ENCODE peak calls at places on chromosome 12, in seven cellular contexts. Q is fibroblast of pulmonary artery, H is brain microvascular endothelial cell, K is pancreas, L is GM12865, Z is psoas muscle, W is cardiac muscle cell. X is an unnamed sample.
A peak's percentile ranks its signal among the peaks of the same experiment; 100 is the strongest.

GRCh38 chr12:28108599-28108998 is 81.7 kb upstream of the CCDC91 start:
- DNase-seq in Z (no peak), L (peak; percentile 24), H (peak; percentile 66), W (peak; percentile 64), Q (peak; percentile 39), K (no peak), X (no peak)

GRCh38 chr12:32395031-32395430 is 4.3 kb upstream of the FGD4 start:
- DNase-seq in L (no peak), W (no peak), K (no peak), H (no peak), Z (no peak), Q (no peak), X (no peak)

GRCh38 chr12:105141320-105141918 is 33.9 kb downstream of the WASHC4 start:
- DNase-seq in K (no peak), W (no peak), Q (no peak), Z (no peak), H (no peak), L (no peak), X (no peak)

GRCh38 chr12:124904306-124905098 is 9.9 kb downstream of the UBC start:
- DNase-seq in K (peak; percentile 68), L (peak; percentile 70), H (peak; percentile 94), W (peak; percentile 92), Z (peak; percentile 94), Q (peak; percentile 97), X (peak; percentile 91)

GRCh38 chr12:6391013-6391412 is 7.1 kb downstream of the LTBR start:
- DNase-seq in H (no peak), Z (no peak), L (no peak), W (no peak), Q (no peak), K (no peak), X (no peak)

GRCh38 chr12:122001379-122002209 is 20.1 kb upstream of the BCL7A start:
- DNase-seq in L (no peak), Q (no peak), H (no peak), W (no peak), Z (no peak), K (no peak), X (no peak)

GRCh38 chr12:188910-189621 is 24.9 kb downstream of the SLC6A12 start:
- DNase-seq in L (peak; percentile 39), W (peak; percentile 73), K (peak; percentile 50), Z (peak; percentile 70), Q (peak; percentile 58), H (peak; percentile 24), X (no peak)

GRCh38 chr12:47504775-47505446 is 200.9 kb downstream of the RPAP3 start:
- DNase-seq in W (peak; percentile 51), K (no peak), Z (no peak), L (no peak), Q (peak; percentile 42), H (peak; percentile 20), X (no peak)

GRCh38 chr12:123678981-123679380 is 8.1 kb downstream of the TCTN2 start:
- DNase-seq in W (no peak), K (no peak), L (no peak), Z (no peak), H (no peak), Q (no peak), X (no peak)

GRCh38 chr12:121974026-121974985 is 47.4 kb upstream of the BCL7A start:
- DNase-seq in L (no peak), Q (no peak), K (no peak), Z (no peak), H (no peak), W (no peak), X (no peak)

GRCh38 chr12:122336015-122336946 is 70.0 kb upstream of the VPS33A start:
- DNase-seq in W (peak; percentile 52), Q (peak; percentile 63), L (peak; percentile 55), K (no peak), H (no peak), Z (peak; percentile 65), X (no peak)

GRCh38 chr12:121843236-121843982 is 15.2 kb downstream of the HPD start:
- DNase-seq in W (no peak), Q (no peak), H (no peak), Z (no peak), K (no peak), L (no peak), X (no peak)

GRCh38 chr12:62684586-62685295 is 218.1 kb downstream of the MON2 start:
- DNase-seq in W (peak; percentile 82), Q (peak; percentile 26), H (no peak), L (no peak), K (no peak), Z (peak; percentile 84), X (peak; percentile 83)

GRCh38 chr12:25904442-25904841 is 54.0 kb upstream of the RASSF8 start:
- DNase-seq in Q (peak; percentile 36), H (peak; percentile 14), W (peak; percentile 27), Z (no peak), K (no peak), L (no peak), X (no peak)

GRCh38 chr12:110992909-110993308 is 72.5 kb upstream of the MYL2 start:
- DNase-seq in H (no peak), L (no peak), K (no peak), Z (no peak), W (no peak), Q (no peak), X (no peak)

GRCh38 chr12:107894589-107894988 is 120.1 kb downstream of the ASCL4 start:
- DNase-seq in Z (no peak), H (peak; percentile 5), K (no peak), Q (no peak), L (no peak), W (no peak), X (no peak)

GRCh38 chr12:104121001-104121400 is 17.0 kb downstream of the NFYB start:
- DNase-seq in W (peak; percentile 57), Z (no peak), K (no peak), Q (peak; percentile 69), H (peak; percentile 40), L (no peak), X (no peak)
- TF ChIP-seq CTCF in W (no peak), Z (no peak), K (no peak), Q (no peak), H (no peak), L (no peak), X (no peak)

DNA sequence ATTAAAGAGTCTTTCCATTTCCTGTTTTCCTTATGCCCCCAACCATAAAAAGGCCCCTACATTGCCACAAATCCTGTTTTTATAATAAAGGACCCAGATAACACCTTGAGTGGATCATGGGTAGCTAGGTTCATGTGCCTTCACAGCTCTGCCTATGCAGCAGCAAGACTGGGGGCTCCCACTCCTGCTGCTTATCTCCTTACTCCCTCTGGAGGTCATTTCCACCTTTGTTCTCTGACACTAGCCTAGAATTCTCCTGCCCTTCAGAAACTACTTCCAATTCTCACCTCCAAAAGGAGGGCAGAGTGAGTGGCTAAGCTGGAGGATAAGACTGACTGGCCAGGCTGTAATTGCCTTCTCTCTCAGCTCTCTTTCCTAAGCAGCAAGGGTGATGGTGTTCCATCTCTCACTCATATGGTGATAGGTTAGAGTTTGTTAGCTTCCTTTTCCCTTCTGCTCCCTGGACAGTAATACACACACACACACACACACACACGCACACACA is 20.0 kb upstream of the STAC3 start:
- DNase-seq in W (no peak), K (no peak), Z (no peak), H (no peak), Q (no peak), L (no peak), X (no peak)
- TF ChIP-seq CTCF in W (no peak), K (no peak), Z (peak; percentile 23), H (peak; percentile 21), Q (no peak), L (no peak), X (no peak)

DNA sequence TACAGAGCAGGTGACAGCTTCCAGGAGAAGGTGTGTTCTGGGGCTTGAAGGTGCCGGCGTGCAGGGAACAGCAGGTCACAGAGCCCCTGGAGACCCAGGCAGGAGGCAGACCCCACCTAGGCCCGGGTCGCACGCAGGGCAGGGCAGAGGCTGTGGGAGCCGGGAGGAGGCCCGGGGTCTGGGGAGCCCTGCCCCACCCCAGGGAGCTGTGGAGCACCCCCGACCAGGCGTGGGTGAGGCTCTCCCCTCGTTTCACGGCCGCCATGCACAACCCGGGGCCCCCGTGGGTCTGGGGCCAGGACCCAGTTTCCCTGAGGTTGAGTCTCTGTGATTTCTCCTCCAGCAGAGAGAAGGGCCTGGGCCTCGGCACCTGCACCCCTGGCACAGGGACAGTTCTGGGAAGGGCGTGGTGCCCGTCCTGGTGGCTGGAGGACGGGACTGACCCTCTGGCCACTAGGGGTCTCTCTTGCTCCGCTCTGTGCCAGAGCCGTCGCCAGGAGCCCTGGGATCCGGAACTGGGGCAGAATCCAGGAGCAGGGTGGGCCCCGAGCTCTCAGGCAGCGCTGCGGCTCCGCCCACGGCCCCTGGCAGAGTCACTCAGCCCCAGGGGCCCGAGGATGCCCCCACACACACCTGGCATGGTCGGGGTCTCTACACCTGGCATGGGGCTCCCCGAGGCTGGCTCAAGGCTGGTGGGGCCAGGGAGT is 75.2 kb upstream of the FBRSL1 start:
- DNase-seq in Z (peak; percentile 89), W (peak; percentile 82), K (peak; percentile 94), H (peak; percentile 48), Q (peak; percentile 76), L (peak; percentile 81), X (peak; percentile 31)
- TF ChIP-seq CTCF in Z (peak; percentile 91), W (peak; percentile 89), K (peak; percentile 93), H (peak; percentile 96), Q (peak; percentile 84), L (peak; percentile 91), X (peak; percentile 95)

GRCh38 chr12:4277856-4278581 is 4.5 kb downstream of the CCND2 start:
- DNase-seq in K (no peak), Z (no peak), H (no peak), Q (no peak), W (no peak), L (no peak), X (no peak)

GRCh38 chr12:4276524-4277204 is 3.1 kb downstream of the CCND2 start:
- DNase-seq in Q (peak; percentile 95), H (peak; percentile 78), Z (peak; percentile 86), L (peak; percentile 94), K (peak; percentile 92), W (peak; percentile 92), X (peak; percentile 52)

GRCh38 chr12:4278582-4278939 is 5.0 kb downstream of the CCND2 start:
- DNase-seq in K (no peak), L (no peak), Q (no peak), Z (peak; percentile 78), W (no peak), H (no peak), X (no peak)

GRCh38 chr12:4275869-4276253 is 2.3 kb downstream of the CCND2 start:
- DNase-seq in L (no peak), H (no peak), Z (no peak), K (peak; percentile 32), W (no peak), Q (no peak), X (no peak)

GRCh38 chr12:4277205-4277543 is 3.6 kb downstream of the CCND2 start:
- DNase-seq in Q (no peak), Z (no peak), L (no peak), W (no peak), H (no peak), K (no peak), X (no peak)
- TF ChIP-seq CTCF in Q (no peak), Z (no peak), L (no peak), W (no peak), H (no peak), K (no peak), X (no peak)

DNA sequence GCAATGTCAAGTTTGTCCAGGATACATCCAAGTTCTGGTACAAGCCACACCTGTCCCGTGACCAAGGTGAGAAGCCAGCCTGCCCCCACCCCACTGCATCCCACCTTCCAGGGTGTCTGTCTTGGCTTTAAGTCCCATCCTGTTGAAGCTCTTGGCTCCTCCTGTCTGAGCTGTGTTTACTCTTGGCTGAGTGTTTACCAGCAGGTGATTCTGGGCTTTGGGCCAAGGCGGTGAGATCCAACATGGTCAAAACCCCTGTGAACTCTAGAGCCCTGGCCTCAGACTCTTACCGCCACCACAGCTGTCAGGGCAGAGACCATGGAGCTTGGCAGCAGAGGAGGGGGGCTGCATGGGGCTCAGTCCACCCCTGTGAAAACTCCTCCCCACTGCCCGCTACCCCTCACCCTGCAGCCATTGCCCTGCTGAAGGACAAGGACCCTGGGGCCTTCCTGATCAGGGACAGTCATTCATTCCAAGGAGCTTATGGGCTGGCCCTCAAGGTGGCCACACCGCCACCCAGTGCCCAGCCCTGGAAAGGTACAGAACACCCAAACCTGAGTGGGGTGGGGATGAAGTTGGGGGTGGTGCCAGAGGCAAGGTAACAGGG is 11.6 kb downstream of the TNS2 start:
- DNase-seq in K (peak; percentile 90), Q (no peak), Z (peak; percentile 56), H (no peak), L (no peak), W (peak; percentile 9), X (no peak)
- TF ChIP-seq CTCF in K (peak; percentile 17), Q (no peak), Z (no peak), H (peak; percentile 35), L (peak; percentile 20), W (peak; percentile 22), X (no peak)